ENCODE peak calls at places on chromosome 10, in ten cellular contexts. D, J, F, L, U, Z, E, O, P and G are unnamed samples.

GRCh38 chr10:110398419-110399162 is 93.9 kb upstream of the SMNDC1 start:
- DNase-seq in D (no peak), J (peak), F (no peak), L (peak), U (peak), Z (peak), E (peak), O (peak), P (no peak), G (no peak)

GRCh38 chr10:3783313-3783689 is 1.7 kb downstream of the KLF6 start:
- DNase-seq in D (peak), J (peak), F (no peak), L (peak), U (peak), Z (peak), E (peak), O (peak), P (peak), G (peak)

GRCh38 chr10:62655337-62655994 is 149.1 kb upstream of the ADO start:
- DNase-seq in D (no peak), J (no peak), F (no peak), L (no peak), U (no peak), Z (no peak), E (no peak), O (no peak), P (no peak), G (no peak)

GRCh38 chr10:78065616-78066410 is 32.1 kb downstream of the RPS24 start:
- DNase-seq in D (no peak), J (no peak), F (no peak), L (no peak), U (no peak), Z (no peak), E (peak), O (no peak), P (no peak), G (no peak)

GRCh38 chr10:125014984-125015944 is 73.3 kb downstream of the ZRANB1 start:
- DNase-seq in D (peak), J (no peak), F (no peak), L (no peak), U (peak), Z (no peak), E (no peak), O (no peak), P (no peak), G (no peak)

GRCh38 chr10:58444336-58444735 is 59.1 kb downstream of the TFAM start:
- DNase-seq in D (no peak), J (no peak), F (no peak), L (no peak), U (no peak), Z (no peak), E (no peak), O (no peak), P (no peak), G (no peak)

GRCh38 chr10:124917168-124917938 is 24.6 kb upstream of the ZRANB1 start:
- DNase-seq in D (peak), J (peak), F (peak), L (peak), U (peak), Z (peak), E (peak), O (peak), P (no peak), G (peak)

GRCh38 chr10:44985175-44985681 is 6.6 kb upstream of the DEPP1 start:
- DNase-seq in D (no peak), J (no peak), F (no peak), L (no peak), U (peak), Z (no peak), E (no peak), O (peak), P (no peak), G (no peak)

GRCh38 chr10:117980755-117981525 is 65.8 kb downstream of the RAB11FIP2 start:
- DNase-seq in D (no peak), J (no peak), F (no peak), L (no peak), U (no peak), Z (no peak), E (no peak), O (no peak), P (no peak), G (no peak)

GRCh38 chr10:78301481-78301880 is 267.8 kb downstream of the RPS24 start:
- DNase-seq in D (no peak), J (no peak), F (no peak), L (no peak), U (no peak), Z (no peak), E (no peak), O (no peak), P (no peak), G (no peak)

GRCh38 chr10:91883549-91884542 is 25.4 kb downstream of the FGFBP3 start:
- DNase-seq in D (no peak), J (peak), F (no peak), L (peak), U (peak), Z (no peak), E (no peak), O (peak), P (no peak), G (peak)

GRCh38 chr10:62479523-62479922 is 105.4 kb downstream of the ZNF365 start:
- DNase-seq in D (no peak), J (no peak), F (no peak), L (no peak), U (no peak), Z (no peak), E (no peak), O (no peak), P (no peak), G (no peak)

GRCh38 chr10:95445837-95446347 is 115.3 kb downstream of the SORBS1 start:
- DNase-seq in D (peak), J (peak), F (peak), L (peak), U (peak), Z (peak), E (peak), O (peak), P (peak), G (peak)

GRCh38 chr10:27372095-27372494 is 131.5 kb upstream of the ACBD5 start:
- DNase-seq in D (no peak), J (peak), F (no peak), L (peak), U (no peak), Z (no peak), E (no peak), O (no peak), P (no peak), G (no peak)